ENCODE peak calls at places on chromosomes 11 and 22, in five cellular contexts. One of them, this sample, is unnamed. For H3K9me3 and H3K27me3, the result is how much of the 10 kb centered on the place peaks cover.

GRCh38 chr11:92199991-92200390 is 24.6 kb upstream of the FAT3 start:
- DNase-seq in cardiac muscle cell: no peak
- DNase-seq in tibial artery: no peak
- DNase-seq in heart right ventricle: no peak
- DNase-seq in hepatocyte: no peak
- DNase-seq in this sample: no peak

GRCh38 chr11:119341222-119342022 is 739 bp upstream of the C1QTNF5 start:
- DNase-seq in cardiac muscle cell: no peak
- DNase-seq in hepatocyte: no peak
- DNase-seq in heart right ventricle: no peak
- DNase-seq in tibial artery: peak
- DNase-seq in this sample: no peak

GRCh38 chr11:109033627-109034340 is 368.9 kb downstream of the DDX10 start:
- DNase-seq in hepatocyte: no peak
- DNase-seq in heart right ventricle: no peak
- DNase-seq in tibial artery: no peak
- DNase-seq in cardiac muscle cell: peak
- DNase-seq in this sample: no peak

GRCh38 chr11:71485063-71485399 is 32.0 kb downstream of the NADSYN1 start:
- DNase-seq in tibial artery: no peak
- DNase-seq in heart right ventricle: no peak
- DNase-seq in cardiac muscle cell: no peak
- DNase-seq in hepatocyte: no peak
- DNase-seq in this sample: no peak

GRCh38 chr22:29811377-29811776 is 26.7 kb downstream of the ASCC2 start:
- DNase-seq in tibial artery: no peak
- DNase-seq in heart right ventricle: no peak
- DNase-seq in cardiac muscle cell: no peak
- DNase-seq in hepatocyte: no peak
- DNase-seq in this sample: peak

GRCh38 chr11:112852141-112852853 is 108.9 kb upstream of the NCAM1 start:
- DNase-seq in cardiac muscle cell: no peak
- DNase-seq in hepatocyte: no peak
- DNase-seq in tibial artery: no peak
- DNase-seq in heart right ventricle: no peak
- DNase-seq in this sample: no peak

GRCh38 chr22:20456722-20457076 is 19.1 kb upstream of the SCARF2 start:
- DNase-seq in tibial artery: peak
- DNase-seq in heart right ventricle: no peak
- DNase-seq in hepatocyte: no peak
- DNase-seq in cardiac muscle cell: no peak
- DNase-seq in this sample: no peak

GRCh38 chr11:125873881-125874555 is 13.4 kb upstream of the HYLS1 start:
- DNase-seq in hepatocyte: no peak
- DNase-seq in heart right ventricle: no peak
- DNase-seq in tibial artery: no peak
- DNase-seq in cardiac muscle cell: no peak
- DNase-seq in this sample: no peak

GRCh38 chr11:82890941-82891340 is 9.3 kb downstream of the PRCP start:
- DNase-seq in cardiac muscle cell: no peak
- DNase-seq in hepatocyte: no peak
- DNase-seq in tibial artery: no peak
- DNase-seq in heart right ventricle: no peak
- DNase-seq in this sample: no peak

GRCh38 chr11:19861171-19861570 is 148.5 kb downstream of the NAV2 start:
- DNase-seq in tibial artery: no peak
- DNase-seq in hepatocyte: no peak
- DNase-seq in cardiac muscle cell: peak
- DNase-seq in heart right ventricle: no peak
- DNase-seq in this sample: no peak

GRCh38 chr11:11535611-11536010 is 86.2 kb downstream of the GALNT18 start:
- DNase-seq in cardiac muscle cell: no peak
- DNase-seq in heart right ventricle: peak
- DNase-seq in hepatocyte: no peak
- DNase-seq in tibial artery: no peak
- DNase-seq in this sample: no peak

GRCh38 chr11:119065369-119065768 is 2.2 kb upstream of the VPS11 start:
- DNase-seq in hepatocyte: no peak
- DNase-seq in cardiac muscle cell: peak
- DNase-seq in heart right ventricle: no peak
- DNase-seq in tibial artery: no peak
- DNase-seq in this sample: no peak

GRCh38 chr22:17397756-17398155 is 28.5 kb downstream of the CECR2 start:
- DNase-seq in heart right ventricle: no peak
- DNase-seq in hepatocyte: no peak
- DNase-seq in cardiac muscle cell: no peak
- DNase-seq in tibial artery: no peak
- DNase-seq in this sample: no peak

DNA sequence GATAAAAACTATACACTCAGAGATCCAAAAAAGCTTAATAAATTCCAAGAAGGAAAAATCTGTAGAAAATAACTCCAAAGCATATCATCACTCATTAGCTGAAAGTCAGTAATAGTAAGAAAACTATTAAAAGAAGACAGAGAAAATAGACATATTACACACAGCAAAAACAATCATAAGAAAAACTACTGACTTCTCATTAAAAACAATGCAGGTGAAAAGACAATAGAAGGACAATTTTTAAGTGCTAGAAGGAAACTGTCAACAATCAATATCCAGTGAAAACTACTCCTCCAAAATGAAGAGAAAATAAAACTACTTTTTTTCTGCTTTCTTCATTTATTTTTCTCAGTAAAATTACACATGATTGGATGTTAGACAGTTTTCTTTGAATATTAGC is 56.5 kb downstream of the BLID start:
- DNase-seq in hepatocyte: no peak
- DNase-seq in cardiac muscle cell: no peak
- DNase-seq in tibial artery: no peak
- DNase-seq in heart right ventricle: no peak
- DNase-seq in this sample: no peak
- H3K9me3 ChIP-seq in hepatocyte: under half
- H3K9me3 ChIP-seq in cardiac muscle cell: under half
- H3K9me3 ChIP-seq in tibial artery: under half
- H3K9me3 ChIP-seq in heart right ventricle: under half
- H3K9me3 ChIP-seq in this sample: under half

GRCh38 chr11:3224730-3225098 is 6.1 kb upstream of the MRGPRG start:
- DNase-seq in hepatocyte: no peak
- DNase-seq in cardiac muscle cell: no peak
- DNase-seq in tibial artery: no peak
- DNase-seq in heart right ventricle: no peak
- DNase-seq in this sample: no peak
- H3K27me3 ChIP-seq in hepatocyte: under half
- H3K27me3 ChIP-seq in cardiac muscle cell: under half
- H3K27me3 ChIP-seq in tibial artery: under half
- H3K27me3 ChIP-seq in heart right ventricle: under half
- H3K27me3 ChIP-seq in this sample: under half

GRCh38 chr22:10780281-10780680 is 4747.7 kb upstream of the OR11H1 start:
- DNase-seq in hepatocyte: no peak
- DNase-seq in cardiac muscle cell: no peak
- DNase-seq in tibial artery: no peak
- DNase-seq in heart right ventricle: no peak
- DNase-seq in this sample: no peak

GRCh38 chr22:10781571-10782403 is 4746.2 kb upstream of the OR11H1 start:
- DNase-seq in tibial artery: no peak
- DNase-seq in cardiac muscle cell: no peak
- DNase-seq in heart right ventricle: no peak
- DNase-seq in hepatocyte: no peak
- DNase-seq in this sample: no peak

GRCh38 chr22:10778296-10778814 is 4749.6 kb upstream of the OR11H1 start:
- DNase-seq in hepatocyte: no peak
- DNase-seq in heart right ventricle: no peak
- DNase-seq in cardiac muscle cell: no peak
- DNase-seq in tibial artery: no peak
- DNase-seq in this sample: no peak
- H3K9me3 ChIP-seq in hepatocyte: under half
- H3K9me3 ChIP-seq in heart right ventricle: under half
- H3K9me3 ChIP-seq in cardiac muscle cell: under half
- H3K9me3 ChIP-seq in tibial artery: under half
- H3K9me3 ChIP-seq in this sample: under half

GRCh38 chr11:15568440-15568839 is 453.7 kb downstream of the INSC start:
- DNase-seq in hepatocyte: no peak
- DNase-seq in tibial artery: no peak
- DNase-seq in heart right ventricle: no peak
- DNase-seq in cardiac muscle cell: no peak
- DNase-seq in this sample: no peak
- H3K27me3 ChIP-seq in hepatocyte: under half
- H3K27me3 ChIP-seq in tibial artery: under half
- H3K27me3 ChIP-seq in heart right ventricle: under half
- H3K27me3 ChIP-seq in cardiac muscle cell: under half
- H3K27me3 ChIP-seq in this sample: under half

DNA sequence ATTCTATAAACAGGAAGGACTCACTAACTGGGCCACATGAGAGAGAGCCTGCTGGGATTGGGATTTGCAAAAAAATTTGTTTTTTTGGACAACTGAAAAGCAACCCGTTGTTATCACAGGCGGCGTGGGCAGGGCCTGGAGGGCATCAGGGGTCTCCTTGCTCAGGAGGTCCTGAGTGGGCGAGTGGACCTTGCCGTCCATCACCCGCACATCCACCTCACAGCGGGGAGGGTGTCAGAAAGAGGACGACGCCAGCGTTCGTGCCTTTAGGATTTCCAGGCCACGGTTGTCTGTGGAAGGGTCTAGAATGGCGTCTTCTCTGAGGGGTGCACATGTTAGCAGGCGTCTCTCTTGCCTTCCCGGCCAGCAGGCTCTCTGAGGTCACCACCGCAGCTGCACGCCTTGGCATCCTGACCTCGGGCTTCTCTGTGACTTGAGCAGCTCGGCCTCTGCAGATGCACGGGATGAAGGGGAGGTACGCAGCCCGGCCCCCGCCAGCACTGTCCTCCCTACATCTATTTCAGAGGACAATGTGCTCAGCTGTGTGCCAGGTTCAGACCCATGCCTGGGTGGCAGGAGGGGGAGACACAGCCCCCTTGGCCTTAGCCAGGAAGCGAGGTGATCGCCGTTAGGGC is 749.5 kb downstream of the BRD1 start:
- DNase-seq in hepatocyte: no peak
- DNase-seq in tibial artery: peak
- DNase-seq in heart right ventricle: no peak
- DNase-seq in cardiac muscle cell: no peak
- DNase-seq in this sample: no peak
- H3K9me3 ChIP-seq in hepatocyte: under half
- H3K9me3 ChIP-seq in tibial artery: under half
- H3K9me3 ChIP-seq in heart right ventricle: under half
- H3K9me3 ChIP-seq in cardiac muscle cell: under half
- H3K9me3 ChIP-seq in this sample: under half